ENCODE peak calls at places on chromosomes 12 and 14, in five cellular contexts. I is aorta, H is iPS DF 6.9, T is K562, M is heart right ventricle. J is an unnamed sample. For H3K4me1, the result is how much of the 10 kb centered on the place peaks cover.

GRCh38 chr14:50620341-50620740 is 47.8 kb downstream of the SAV1 start:
- DNase-seq in I (no peak), H (no peak), T (no peak), M (no peak), J (no peak)

GRCh38 chr12:10243803-10244520 is 31.3 kb downstream of the GABARAPL1 start:
- DNase-seq in I (no peak), H (no peak), T (no peak), M (no peak), J (no peak)

GRCh38 chr12:74689071-74689655 is 151.5 kb downstream of the ATXN7L3B start:
- DNase-seq in I (no peak), H (peak), T (no peak), M (no peak), J (no peak)

GRCh38 chr12:2666411-2666810 is 128.4 kb upstream of the FKBP4 start:
- DNase-seq in I (peak), H (no peak), T (no peak), M (no peak), J (no peak)

GRCh38 chr12:29552994-29553748 is 55.7 kb upstream of the OVCH1 start:
- DNase-seq in I (no peak), H (no peak), T (no peak), M (no peak), J (no peak)

GRCh38 chr14:102371361-102371760 is 8.6 kb downstream of the TECPR2 start:
- DNase-seq in I (no peak), H (no peak), T (no peak), M (no peak), J (no peak)

GRCh38 chr12:68240975-68241374 is 12.4 kb downstream of the IL22 start:
- DNase-seq in I (peak), H (no peak), T (no peak), M (no peak), J (no peak)

GRCh38 chr12:130795906-130796305 is 43.1 kb downstream of the STX2 start:
- DNase-seq in I (no peak), H (no peak), T (no peak), M (no peak), J (no peak)

GRCh38 chr14:22883191-22883976 is at the start of gene REM2:
- DNase-seq in I (no peak), H (no peak), T (no peak), M (no peak), J (peak)

GRCh38 chr12:91778938-91779400 is 366.7 kb downstream of the BTG1 start:
- DNase-seq in I (no peak), H (no peak), T (peak), M (no peak), J (no peak)

DNA sequence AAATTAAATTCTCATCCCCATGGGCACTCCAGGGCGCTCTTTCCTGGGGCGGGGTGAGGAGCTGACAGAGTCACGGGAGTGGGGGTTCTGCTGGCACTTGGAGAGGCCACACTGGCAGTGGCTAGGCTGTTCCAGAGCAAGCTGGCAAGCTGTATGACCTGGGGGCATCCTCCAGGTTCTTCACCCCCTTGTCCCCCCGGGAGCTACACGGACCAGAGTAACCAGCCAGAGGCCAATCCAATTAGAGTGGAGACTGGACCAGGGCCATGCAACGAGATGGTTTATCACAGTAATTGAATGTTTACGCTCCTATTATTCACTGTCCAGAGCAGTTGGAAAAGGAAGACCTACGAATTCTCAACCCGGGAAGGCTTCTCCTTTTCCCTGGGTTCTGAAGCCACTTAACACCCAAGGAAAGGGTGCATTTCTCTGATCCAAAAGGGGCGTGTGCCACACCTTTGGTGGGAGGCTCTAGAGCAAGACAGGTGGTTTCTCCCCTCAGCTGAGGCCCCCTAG is 43.8 kb upstream of the PNMA1 start:
- DNase-seq in I (peak), H (no peak), T (no peak), M (no peak), J (no peak)
- H3K4me1 ChIP-seq in I (under half), H (under half), T (half or more), M (half or more), J (half or more)

GRCh38 chr12:33187409-33187808 is 252.2 kb downstream of the SYT10 start:
- DNase-seq in I (no peak), H (no peak), T (no peak), M (no peak), J (no peak)

DNA sequence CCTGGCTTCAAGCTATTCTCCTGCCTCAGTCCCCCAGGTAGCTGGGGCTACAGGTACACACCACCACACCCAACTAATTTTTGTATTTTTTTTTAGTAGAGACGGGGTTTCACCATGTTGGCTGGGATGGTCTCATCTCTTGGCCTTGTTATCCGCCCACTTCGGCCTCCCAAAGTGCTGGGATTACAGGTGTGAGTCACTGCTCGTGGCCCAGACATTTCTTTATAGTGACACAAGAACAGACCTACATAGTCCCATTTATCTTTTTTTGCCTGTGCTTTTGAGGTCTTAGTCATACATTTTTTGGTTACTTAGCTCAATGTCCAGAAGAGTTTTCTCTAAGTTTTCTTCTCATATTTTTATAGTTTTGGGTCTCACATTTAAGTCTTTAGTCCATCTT is 247.4 kb downstream of the SYT10 start:
- DNase-seq in I (no peak), H (no peak), T (no peak), M (no peak), J (no peak)
- H3K4me3 ChIP-seq in I (no peak), H (no peak), T (no peak), M (no peak), J (no peak)

DNA sequence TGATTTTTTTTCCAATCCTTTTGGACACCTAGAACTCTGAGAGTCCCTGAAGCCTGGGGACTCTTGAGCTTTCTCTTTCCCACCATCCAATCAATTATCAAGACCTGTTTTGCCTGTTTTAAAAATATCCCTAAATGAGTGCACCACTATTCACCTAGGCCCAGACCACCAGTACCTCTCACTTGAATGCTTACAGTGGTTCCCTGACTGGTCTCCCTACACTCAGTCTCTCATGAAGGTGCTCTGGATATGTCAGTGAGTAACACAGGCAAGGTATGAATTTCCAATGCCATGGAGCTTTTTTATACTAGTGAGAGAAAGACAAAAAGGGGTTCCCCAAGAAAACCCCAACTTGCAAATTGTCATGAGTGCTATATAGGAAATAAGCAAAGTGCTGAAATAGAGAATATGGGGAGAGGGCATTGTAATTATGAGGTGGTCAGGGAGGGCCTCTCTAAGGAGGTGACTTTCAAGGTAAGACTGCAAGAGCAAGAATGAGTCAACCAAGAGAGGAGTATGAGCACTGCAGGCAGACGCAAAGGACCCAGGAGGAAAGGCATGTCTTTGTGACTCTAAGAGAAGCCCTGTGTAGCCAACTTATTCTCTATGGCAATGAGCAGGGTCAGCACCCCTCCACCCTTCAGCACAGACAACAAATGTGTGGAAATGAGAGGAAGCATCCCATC is 85.3 kb upstream of the MBIP start:
- DNase-seq in I (no peak), H (no peak), T (no peak), M (no peak), J (no peak)
- H3K27ac ChIP-seq in I (no peak), H (no peak), T (no peak), M (no peak), J (no peak)

GRCh38 chr12:15602051-15602672 is 187.0 kb downstream of the EPS8 start:
- DNase-seq in I (no peak), H (no peak), T (no peak), M (no peak), J (no peak)

GRCh38 chr12:15597125-15597830 is 191.9 kb downstream of the EPS8 start:
- DNase-seq in I (no peak), H (no peak), T (no peak), M (no peak), J (no peak)

GRCh38 chr12:15601210-15601800 is 187.9 kb downstream of the EPS8 start:
- DNase-seq in I (no peak), H (no peak), T (no peak), M (no peak), J (no peak)

GRCh38 chr12:15600223-15600935 is 188.8 kb downstream of the EPS8 start:
- DNase-seq in I (no peak), H (no peak), T (no peak), M (no peak), J (no peak)

GRCh38 chr12:15599266-15600037 is 189.7 kb downstream of the EPS8 start:
- DNase-seq in I (peak), H (no peak), T (no peak), M (no peak), J (no peak)
- H3K4me1 ChIP-seq in I (under half), H (under half), T (under half), M (half or more), J (under half)

GRCh38 chr14:30875788-30876053 is 1.4 kb downstream of the COCH start:
- DNase-seq in I (no peak), H (no peak), T (no peak), M (no peak), J (no peak)

GRCh38 chr14:30874120-30874998 is at the start of gene COCH:
- DNase-seq in I (peak), H (no peak), T (peak), M (peak), J (peak)

GRCh38 chr14:30876692-30877091 is 2.3 kb downstream of the COCH start:
- DNase-seq in I (no peak), H (no peak), T (no peak), M (no peak), J (no peak)

GRCh38 chr14:30873308-30874119 is 845 bp upstream of the COCH start:
- DNase-seq in I (no peak), H (no peak), T (peak), M (no peak), J (no peak)

GRCh38 chr14:30874999-30875787 is 834 bp downstream of the COCH start:
- DNase-seq in I (no peak), H (no peak), T (peak), M (peak), J (peak)
- H3K4me3 ChIP-seq in I (peak), H (peak), T (peak), M (peak), J (peak)

GRCh38 chr12:125453751-125454150 is 388.5 kb downstream of the AACS start:
- DNase-seq in I (no peak), H (no peak), T (no peak), M (no peak), J (no peak)
- H3K27ac ChIP-seq in I (no peak), H (no peak), T (no peak), M (no peak), J (no peak)

DNA sequence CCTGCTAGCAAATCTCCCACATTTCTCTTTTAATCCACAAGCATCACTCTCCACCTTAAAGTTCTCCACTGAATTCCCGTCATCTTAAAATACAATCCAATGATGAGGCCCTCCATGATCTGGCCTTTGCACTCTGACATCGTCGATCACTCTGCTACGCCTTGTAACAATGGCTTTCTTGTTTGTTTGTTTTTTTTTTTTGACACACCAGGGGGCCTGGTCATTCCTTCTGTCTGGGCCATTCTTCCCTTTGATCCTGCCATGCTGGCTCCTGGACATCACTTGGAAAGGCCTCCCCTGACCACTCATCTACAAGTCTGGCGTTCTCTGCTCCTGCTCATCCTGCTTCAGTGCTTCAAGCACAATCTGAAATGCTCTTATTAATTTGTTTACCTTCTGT is 233.5 kb downstream of the PPM1H start:
- DNase-seq in I (no peak), H (no peak), T (no peak), M (no peak), J (no peak)
- H3K4me1 ChIP-seq in I (under half), H (under half), T (under half), M (half or more), J (under half)

GRCh38 chr12:109596418-109597244 is 23.0 kb downstream of the MVK start:
- DNase-seq in I (no peak), H (no peak), T (no peak), M (no peak), J (no peak)

GRCh38 chr12:109598428-109598854 is 24.8 kb downstream of the MVK start:
- DNase-seq in I (no peak), H (no peak), T (no peak), M (no peak), J (no peak)

GRCh38 chr12:109599087-109599486 is 25.5 kb downstream of the MVK start:
- DNase-seq in I (no peak), H (no peak), T (no peak), M (no peak), J (no peak)

GRCh38 chr12:109597795-109598427 is 24.3 kb downstream of the MVK start:
- DNase-seq in I (peak), H (peak), T (peak), M (peak), J (peak)

DNA sequence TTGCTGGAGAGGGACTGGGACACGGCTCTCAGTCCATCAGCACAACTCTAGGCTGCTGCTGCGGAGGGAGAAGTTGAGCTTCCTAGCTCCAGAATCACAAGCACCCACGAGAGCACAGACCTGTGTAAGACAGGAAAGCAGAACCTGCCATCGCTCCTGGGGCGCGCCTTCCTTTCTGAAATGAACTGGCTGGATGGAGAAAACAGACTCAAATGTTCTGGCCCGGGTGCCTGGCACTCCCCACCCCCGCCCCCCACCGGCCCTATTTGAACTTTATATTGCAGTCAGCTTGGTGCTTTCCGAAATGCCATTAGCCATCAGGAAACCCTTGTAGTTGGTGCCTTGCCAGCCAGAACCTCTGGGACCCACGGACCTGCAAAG is 23.8 kb downstream of the MVK start:
- DNase-seq in I (no peak), H (no peak), T (no peak), M (no peak), J (no peak)
- H3K4me3 ChIP-seq in I (no peak), H (no peak), T (no peak), M (no peak), J (no peak)

GRCh38 chr14:94827711-94828505 is 58.0 kb upstream of the GSC start:
- DNase-seq in I (no peak), H (no peak), T (no peak), M (peak), J (no peak)

GRCh38 chr14:94821705-94822104 is 51.8 kb upstream of the GSC start:
- DNase-seq in I (no peak), H (no peak), T (no peak), M (no peak), J (no peak)

GRCh38 chr14:94826774-94827173 is 56.9 kb upstream of the GSC start:
- DNase-seq in I (no peak), H (no peak), T (no peak), M (no peak), J (no peak)

GRCh38 chr14:94819531-94819930 is 49.6 kb upstream of the GSC start:
- DNase-seq in I (no peak), H (no peak), T (no peak), M (no peak), J (no peak)

DNA sequence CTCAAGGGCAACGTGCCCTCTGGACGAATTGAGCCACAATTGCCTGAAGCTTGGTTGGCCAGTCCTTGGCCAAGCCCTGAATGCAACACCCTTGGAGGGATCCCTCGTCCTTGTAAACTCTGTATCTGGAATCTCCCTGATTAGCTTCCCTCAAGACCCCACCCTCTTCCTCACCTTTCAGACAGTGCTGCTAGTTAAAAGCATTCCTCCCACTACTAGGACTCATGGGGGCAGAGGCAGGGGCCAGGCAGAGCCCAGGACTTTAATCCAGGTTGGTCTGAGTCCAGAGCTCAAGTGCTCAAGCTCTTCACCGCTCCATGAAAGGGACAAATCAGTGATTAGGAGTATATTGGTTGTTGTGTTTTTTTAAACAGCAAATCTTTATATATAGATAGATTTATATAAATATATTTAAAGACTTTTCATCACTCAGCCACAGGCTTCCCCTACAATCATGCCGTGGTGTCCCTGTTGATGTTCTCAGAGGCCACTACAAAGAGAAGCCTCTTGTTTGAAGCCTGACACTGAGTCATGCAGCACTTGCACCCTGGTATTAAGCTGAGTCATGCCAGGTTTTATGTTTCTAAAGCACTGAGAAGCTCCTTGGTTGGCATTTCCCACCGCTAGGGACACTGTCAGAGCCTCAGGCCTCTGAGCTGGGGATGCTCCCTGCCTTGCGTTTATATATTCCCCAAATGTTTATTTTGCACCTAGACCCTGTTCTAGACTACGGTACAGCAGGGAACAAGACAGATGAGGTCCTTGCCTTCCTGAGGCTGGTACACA is 53.8 kb upstream of the GSC start:
- DNase-seq in I (no peak), H (no peak), T (peak), M (no peak), J (no peak)
- H3K27ac ChIP-seq in I (no peak), H (no peak), T (no peak), M (no peak), J (no peak)

GRCh38 chr14:61477845-61478438 is 156.6 kb downstream of the PRKCH start:
- DNase-seq in I (peak), H (no peak), T (no peak), M (peak), J (peak)

GRCh38 chr14:61476105-61476736 is 154.8 kb downstream of the PRKCH start:
- DNase-seq in I (no peak), H (no peak), T (no peak), M (no peak), J (no peak)

GRCh38 chr14:61475316-61475715 is 153.9 kb downstream of the PRKCH start:
- DNase-seq in I (no peak), H (no peak), T (peak), M (no peak), J (no peak)

GRCh38 chr14:61478971-61479473 is 157.6 kb downstream of the PRKCH start:
- DNase-seq in I (no peak), H (no peak), T (no peak), M (no peak), J (no peak)

GRCh38 chr14:61476737-61477410 is 155.5 kb downstream of the PRKCH start:
- DNase-seq in I (no peak), H (no peak), T (peak), M (no peak), J (no peak)
- H3K4me1 ChIP-seq in I (under half), H (under half), T (under half), M (half or more), J (under half)

J was measured in kidney.